ENCODE peak calls at places on chromosomes 6 and 20, in nine cellular contexts. N, M, A, R, T, Y, Z, P and J are unnamed samples.

GRCh38 chr20:21315138-21315537 is 12.0 kb downstream of the XRN2 start:
- DNase-seq in M (no peak), R (no peak), Z (no peak), T (no peak), A (peak; percentile 25), P (peak; percentile 86), N (no peak), Y (peak; percentile 21), J (no peak)

GRCh38 chr6:76831299-76831698 is 632.0 kb downstream of the HTR1B start:
- DNase-seq in N (peak; percentile 2), A (no peak), M (no peak), P (no peak), T (no peak), Y (no peak), Z (no peak), R (no peak), J (no peak)

GRCh38 chr6:36119209-36119608 is 11.1 kb upstream of the MAPK13 start:
- DNase-seq in P (no peak), Z (no peak), Y (no peak), R (no peak), M (no peak), N (no peak), A (no peak), T (no peak), J (no peak)

GRCh38 chr20:7667194-7667593 is 273.1 kb downstream of the HAO1 start:
- DNase-seq in R (no peak), Y (no peak), N (no peak), T (no peak), A (no peak), Z (no peak), M (no peak), P (peak; percentile 43), J (no peak)

GRCh38 chr6:47061631-47062300 is 19.6 kb upstream of the ADGRF1 start:
- DNase-seq in A (no peak), N (no peak), T (no peak), P (peak; percentile 52), M (peak; percentile 31), R (no peak), Z (no peak), Y (no peak), J (no peak)

GRCh38 chr6:35487653-35488516 is 9.0 kb downstream of the TEAD3 start:
- DNase-seq in Y (no peak), P (peak; percentile 54), T (no peak), R (peak; percentile 60), Z (no peak), A (no peak), N (peak; percentile 58), M (no peak), J (no peak)

GRCh38 chr6:168088161-168089106 is 9.4 kb upstream of the FRMD1 start:
- DNase-seq in N (peak; percentile 66), P (peak; percentile 78), T (no peak), A (no peak), M (no peak), Y (peak; percentile 89), R (peak; percentile 89), Z (no peak), J (no peak)

GRCh38 chr20:57471496-57472210 is 53.3 kb downstream of the CTCFL start:
- DNase-seq in Y (no peak), R (no peak), T (no peak), A (no peak), N (no peak), P (no peak), Z (no peak), M (no peak), J (no peak)

GRCh38 chr6:114569643-114570042 is 226.8 kb upstream of the HS3ST5 start:
- DNase-seq in T (no peak), N (no peak), P (no peak), Z (no peak), M (no peak), Y (no peak), A (no peak), R (no peak), J (no peak)

GRCh38 chr6:134376785-134377184 is 58.9 kb upstream of the SGK1 start:
- DNase-seq in R (no peak), Y (no peak), P (no peak), N (peak; percentile 11), Z (no peak), A (no peak), T (no peak), M (no peak), J (no peak)

GRCh38 chr6:81978230-81978629 is 225.7 kb upstream of the TENT5A start:
- DNase-seq in N (no peak), A (no peak), M (no peak), R (no peak), P (no peak), Z (no peak), T (no peak), Y (no peak), J (no peak)

GRCh38 chr20:58511364-58511763 is 3.8 kb downstream of the APCDD1L start:
- DNase-seq in M (no peak), R (peak; percentile 23), Z (no peak), N (no peak), A (no peak), P (peak; percentile 87), T (no peak), Y (no peak), J (no peak)

GRCh38 chr6:163926642-163927041 is 512.1 kb downstream of the QKI start:
- DNase-seq in M (peak; percentile 43), Z (no peak), Y (peak; percentile 42), N (no peak), A (no peak), P (no peak), T (peak; percentile 31), R (no peak), J (no peak)

GRCh38 chr6:41360314-41360685 is 24.9 kb downstream of the NCR2 start:
- DNase-seq in Y (no peak), P (no peak), N (no peak), M (no peak), T (no peak), Z (no peak), R (no peak), A (no peak), J (no peak)

GRCh38 chr6:145274083-145274482 is 461.2 kb downstream of the EPM2A start:
- DNase-seq in M (no peak), T (no peak), P (no peak), A (no peak), N (no peak), Y (no peak), R (no peak), Z (no peak), J (no peak)

GRCh38 chr6:107386340-107386739 is 73.0 kb downstream of the PDSS2 start:
- DNase-seq in R (no peak), M (no peak), P (peak; percentile 40), A (no peak), N (no peak), Y (no peak), T (no peak), Z (no peak), J (no peak)

GRCh38 chr6:99349620-99350141 is at the start of gene FAXC:
- DNase-seq in Z (no peak), T (peak; percentile 10), N (peak; percentile 46), R (peak; percentile 80), A (peak; percentile 24), P (peak; percentile 13), Y (peak; percentile 38), M (peak; percentile 20), J (no peak)

GRCh38 chr20:48923149-48923718 is 1.7 kb downstream of the ARFGEF2 start:
- DNase-seq in Z (no peak), T (no peak), M (no peak), P (no peak), N (no peak), R (no peak), A (no peak), Y (no peak), J (no peak)

GRCh38 chr6:6728169-6728941 is 139.8 kb downstream of the LY86 start:
- DNase-seq in R (no peak), Z (no peak), M (no peak), N (no peak), A (no peak), P (no peak), T (no peak), Y (no peak), J (no peak)

GRCh38 chr6:41071501-41071922 is 644 bp downstream of the OARD1 start:
- DNase-seq in N (peak; percentile 91), P (no peak), Y (peak; percentile 89), Z (no peak), R (no peak), A (no peak), T (peak; percentile 80), M (no peak), J (no peak)

GRCh38 chr20:43119720-43120119 is 70.0 kb downstream of the PTPRT start:
- DNase-seq in T (no peak), M (no peak), P (no peak), Z (no peak), Y (no peak), N (no peak), A (no peak), R (no peak), J (no peak)

GRCh38 chr6:101083533-101084172 is 202.5 kb upstream of the ASCC3 start:
- DNase-seq in A (no peak), Z (no peak), M (no peak), N (no peak), R (peak; percentile 8), Y (no peak), T (no peak), P (peak; percentile 81), J (peak; percentile 82)